ENCODE peak calls at places on chromosomes 6 and 20, in five cellular contexts. L is mammary epithelial cell, X is endothelial cell of umbilical vein, B is fibroblast of lung, R is A673. A is an unnamed sample.

GRCh38 chr6:155328539-155329459 is 14.5 kb upstream of the TFB1M start:
- DNase-seq in L (no peak), X (peak; percentile 7), B (peak; percentile 8), R (no peak), A (peak; percentile 84)

GRCh38 chr6:16903470-16903869 is 142.2 kb upstream of the ATXN1 start:
- DNase-seq in L (no peak), X (no peak), B (peak; percentile 73), R (peak; percentile 24), A (no peak)

GRCh38 chr20:21982559-21982958 is 277.1 kb downstream of the PAX1 start:
- DNase-seq in L (no peak), X (no peak), B (no peak), R (no peak), A (no peak)

GRCh38 chr6:70860044-70860443 is 96.8 kb downstream of the B3GAT2 start:
- DNase-seq in L (no peak), X (no peak), B (peak; percentile 29), R (no peak), A (no peak)

GRCh38 chr6:12717356-12717755 is 789 bp downstream of the PHACTR1 start:
- DNase-seq in L (no peak), X (no peak), B (peak; percentile 52), R (peak; percentile 27), A (no peak)

GRCh38 chr6:12030993-12031550 is 19.0 kb downstream of the HIVEP1 start:
- DNase-seq in L (peak; percentile 18), X (no peak), B (peak; percentile 57), R (no peak), A (no peak)

GRCh38 chr6:109610555-109610954 is 80.4 kb downstream of the AK9 start:
- DNase-seq in L (no peak), X (peak; percentile 8), B (no peak), R (no peak), A (no peak)

GRCh38 chr6:33869121-33869520 is 65.3 kb upstream of the MLN start:
- DNase-seq in L (no peak), X (no peak), B (no peak), R (no peak), A (no peak)

GRCh38 chr6:84882768-84883766 is 118.7 kb upstream of the TBX18 start:
- DNase-seq in L (no peak), X (peak; percentile 16), B (no peak), R (peak; percentile 7), A (no peak)

GRCh38 chr6:28648878-28649375 is 123.2 kb downstream of the GPX5 start:
- DNase-seq in L (no peak), X (no peak), B (no peak), R (peak; percentile 47), A (no peak)
- TF ChIP-seq EZH2 in L (no peak), X (no peak), B (no peak), R (no peak), A (no peak)

GRCh38 chr6:35214869-35215664 is 1.3 kb downstream of the SCUBE3 start:
- DNase-seq in L (no peak), X (no peak), B (no peak), R (no peak), A (peak; percentile 15)

GRCh38 chr6:35216412-35216732 is 2.6 kb downstream of the SCUBE3 start:
- DNase-seq in L (no peak), X (no peak), B (no peak), R (no peak), A (no peak)

GRCh38 chr6:35213161-35213823 is 464 bp upstream of the SCUBE3 start:
- DNase-seq in L (no peak), X (no peak), B (no peak), R (no peak), A (peak; percentile 41)

GRCh38 chr6:35215665-35216411 is 2.1 kb downstream of the SCUBE3 start:
- DNase-seq in L (no peak), X (no peak), B (no peak), R (no peak), A (no peak)

DNA sequence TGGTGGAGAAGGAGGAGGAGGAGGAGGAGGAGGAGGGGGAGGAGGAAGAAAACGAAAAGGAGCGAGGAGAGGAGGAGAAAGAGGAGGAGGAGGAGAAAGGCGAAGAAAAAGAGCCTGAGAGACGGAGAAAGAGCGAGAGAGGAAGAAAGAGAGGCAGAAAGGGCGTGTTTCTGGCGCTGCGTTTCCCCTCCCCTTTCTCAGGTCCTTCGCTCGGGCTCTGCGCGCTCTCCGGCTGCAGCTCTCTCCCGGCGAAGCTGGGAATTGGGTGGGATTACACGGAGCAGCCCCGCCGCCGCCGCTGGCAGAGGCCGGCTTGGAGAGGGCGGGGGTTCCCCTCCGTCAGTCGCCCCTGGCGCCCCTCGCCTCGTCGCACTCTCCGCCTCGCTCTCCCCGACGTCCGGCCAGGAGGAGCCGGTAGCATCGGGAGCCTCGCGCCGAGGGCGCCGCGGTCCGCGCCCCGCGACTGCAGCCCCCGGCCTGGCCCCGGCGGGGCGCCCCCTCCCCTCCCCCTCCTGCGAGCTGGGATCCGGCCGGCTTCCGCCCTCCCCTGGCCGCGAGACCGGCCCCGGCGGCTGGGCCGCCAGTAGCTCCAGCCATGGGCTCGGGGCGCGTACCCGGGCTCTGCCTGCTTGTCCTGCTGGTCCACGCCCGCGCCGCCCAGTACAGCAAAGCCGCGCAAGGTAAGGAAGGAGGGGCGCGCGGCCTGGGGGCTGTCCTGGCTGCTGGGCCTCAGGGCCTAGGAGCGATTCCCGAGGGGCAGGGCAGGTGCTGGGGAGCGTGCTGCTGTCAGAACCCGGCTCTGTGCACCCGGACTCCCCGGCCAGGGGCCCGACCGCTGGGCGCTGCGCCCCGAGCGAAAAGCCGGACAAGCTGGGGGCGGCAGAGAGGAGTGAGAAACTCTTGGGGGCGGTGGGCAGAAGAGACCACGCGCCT is at the start of gene SCUBE3:
- DNase-seq in L (peak; percentile 36), X (peak; percentile 31), B (peak; percentile 57), R (peak; percentile 59), A (peak; percentile 76)
- TF ChIP-seq EZH2 in L (peak; percentile 18), X (peak; percentile 67), B (no peak), R (no peak), A (no peak)

GRCh38 chr6:4651831-4652467 is 124.3 kb upstream of the CDYL start:
- DNase-seq in L (no peak), X (no peak), B (no peak), R (no peak), A (no peak)

GRCh38 chr6:4645713-4646356 is 130.4 kb upstream of the CDYL start:
- DNase-seq in L (no peak), X (no peak), B (no peak), R (no peak), A (peak; percentile 44)

GRCh38 chr6:4649728-4650127 is 126.5 kb upstream of the CDYL start:
- DNase-seq in L (peak; percentile 30), X (peak; percentile 74), B (no peak), R (no peak), A (no peak)

GRCh38 chr6:4644962-4645361 is 131.2 kb upstream of the CDYL start:
- DNase-seq in L (peak; percentile 62), X (peak; percentile 46), B (no peak), R (no peak), A (peak; percentile 68)

GRCh38 chr6:4647414-4648365 is 128.5 kb upstream of the CDYL start:
- DNase-seq in L (peak; percentile 63), X (peak; percentile 77), B (peak; percentile 81), R (peak; percentile 89), A (peak; percentile 86)
- TF ChIP-seq EZH2 in L (no peak), X (no peak), B (no peak), R (no peak), A (no peak)

GRCh38 chr20:13222319-13222716 is 1.2 kb downstream of the ISM1 start:
- DNase-seq in L (no peak), X (no peak), B (no peak), R (no peak), A (no peak)
- TF ChIP-seq EZH2 in L (no peak), X (no peak), B (peak; percentile 6), R (no peak), A (no peak)

GRCh38 chr6:99614430-99615161 is 8.0 kb downstream of the PRDM13 start:
- DNase-seq in L (no peak), X (no peak), B (no peak), R (peak; percentile 68), A (peak; percentile 29)

GRCh38 chr6:99611148-99611547 is 4.5 kb downstream of the PRDM13 start:
- DNase-seq in L (no peak), X (no peak), B (no peak), R (no peak), A (no peak)

GRCh38 chr6:99613398-99613704 is 6.7 kb downstream of the PRDM13 start:
- DNase-seq in L (no peak), X (no peak), B (peak; percentile 19), R (peak; percentile 75), A (peak; percentile 65)

GRCh38 chr6:99612551-99613397 is 6.1 kb downstream of the PRDM13 start:
- DNase-seq in L (no peak), X (no peak), B (no peak), R (no peak), A (no peak)

GRCh38 chr6:99613705-99614429 is 7.2 kb downstream of the PRDM13 start:
- DNase-seq in L (no peak), X (no peak), B (no peak), R (peak; percentile 63), A (peak; percentile 32)
- TF ChIP-seq EZH2 in L (peak; percentile 90), X (peak; percentile 88), B (peak; percentile 97), R (no peak), A (peak; percentile 76)

GRCh38 chr6:1620504-1621327 is 11.0 kb downstream of the FOXC1 start:
- DNase-seq in L (no peak), X (no peak), B (no peak), R (no peak), A (no peak)

GRCh38 chr6:1618305-1619105 is 8.8 kb downstream of the FOXC1 start:
- DNase-seq in L (no peak), X (peak; percentile 63), B (no peak), R (no peak), A (no peak)

GRCh38 chr6:1619666-1620503 is 10.2 kb downstream of the FOXC1 start:
- DNase-seq in L (no peak), X (peak; percentile 61), B (no peak), R (no peak), A (no peak)

GRCh38 chr6:1617466-1618304 is 8.0 kb downstream of the FOXC1 start:
- DNase-seq in L (no peak), X (peak; percentile 59), B (no peak), R (no peak), A (no peak)

GRCh38 chr6:1619106-1619665 is 9.5 kb downstream of the FOXC1 start:
- DNase-seq in L (no peak), X (peak; percentile 37), B (no peak), R (no peak), A (no peak)
- TF ChIP-seq EZH2 in L (no peak), X (no peak), B (no peak), R (no peak), A (no peak)

GRCh38 chr20:43188234-43188653 is 1.5 kb downstream of the PTPRT start:
- DNase-seq in L (no peak), X (no peak), B (no peak), R (no peak), A (no peak)
- TF ChIP-seq EZH2 in L (peak; percentile 64), X (peak; percentile 51), B (peak; percentile 70), R (peak; percentile 32), A (peak; percentile 14)

GRCh38 chr6:31706599-31706998 is at the start of gene LY6G6F:
- DNase-seq in L (no peak), X (no peak), B (no peak), R (no peak), A (no peak)
- TF ChIP-seq EZH2 in L (no peak), X (no peak), B (no peak), R (no peak), A (no peak)

GRCh38 chr20:5716953-5717352 is 33.2 kb upstream of the SHLD1 start:
- DNase-seq in L (no peak), X (no peak), B (no peak), R (no peak), A (no peak)
- TF ChIP-seq EZH2 in L (no peak), X (no peak), B (no peak), R (no peak), A (no peak)